ENCODE peak calls at places on chromosomes 2 and 18, in five cellular contexts. W is thoracic aorta, A is lower lobe of right lung, Q is upper lobe of left lung, G is heart left ventricle. X is an unnamed sample. For H3K4me1 and H3K27me3, the result is how much of the 10 kb centered on the place peaks cover.

GRCh38 chr18:46916551-46917107 is 678 bp downstream of the PIAS2 start:
- DNase-seq in W (no peak), A (no peak), Q (no peak), G (no peak), X (peak)

GRCh38 chr2:165863816-165864221 is 69.8 kb upstream of the GALNT3 start:
- DNase-seq in W (no peak), A (no peak), Q (no peak), G (no peak), X (no peak)

GRCh38 chr18:31512203-31512764 is 14.3 kb downstream of the DSG2 start:
- DNase-seq in W (no peak), A (no peak), Q (no peak), G (no peak), X (peak)

GRCh38 chr2:33372940-33373553 is 103.4 kb upstream of the RASGRP3 start:
- DNase-seq in W (no peak), A (no peak), Q (no peak), G (no peak), X (peak)

GRCh38 chr2:37189452-37190153 is 1.1 kb upstream of the SULT6B1 start:
- DNase-seq in W (no peak), A (no peak), Q (no peak), G (no peak), X (peak)

GRCh38 chr18:28650860-28651259 is 473.9 kb upstream of the CDH2 start:
- DNase-seq in W (no peak), A (no peak), Q (no peak), G (no peak), X (peak)

GRCh38 chr2:28252308-28252707 is 140.3 kb upstream of the FOSL2 start:
- DNase-seq in W (no peak), A (no peak), Q (no peak), G (no peak), X (no peak)

GRCh38 chr2:85797959-85798358 is 44.2 kb downstream of the ATOH8 start:
- DNase-seq in W (no peak), A (no peak), Q (no peak), G (no peak), X (no peak)

GRCh38 chr18:54193786-54194185 is 30.7 kb downstream of the MBD2 start:
- DNase-seq in W (no peak), A (no peak), Q (no peak), G (no peak), X (no peak)

GRCh38 chr18:42619771-42620170 is 495.7 kb downstream of the RIT2 start:
- DNase-seq in W (no peak), A (no peak), Q (no peak), G (no peak), X (no peak)

GRCh38 chr2:189232759-189233406 is 53.3 kb upstream of the COL5A2 start:
- DNase-seq in W (no peak), A (no peak), Q (no peak), G (no peak), X (no peak)

GRCh38 chr2:171086352-171087290 is 74.1 kb downstream of the TLK1 start:
- DNase-seq in W (no peak), A (no peak), Q (no peak), G (no peak), X (peak)

GRCh38 chr2:128444044-128444771 is 125.5 kb upstream of the HS6ST1 start:
- DNase-seq in W (no peak), A (no peak), Q (no peak), G (peak), X (no peak)

GRCh38 chr18:76844144-76844543 is 21.8 kb downstream of the ZNF236 start:
- DNase-seq in W (no peak), A (no peak), Q (no peak), G (no peak), X (no peak)

GRCh38 chr18:41594582-41594981 is 360.5 kb upstream of the PIK3C3 start:
- DNase-seq in W (no peak), A (no peak), Q (no peak), G (no peak), X (no peak)

GRCh38 chr2:150697596-150697995 is 210.1 kb upstream of the RND3 start:
- DNase-seq in W (no peak), A (no peak), Q (no peak), G (no peak), X (no peak)

GRCh38 chr2:234278556-234279286 is 218.2 kb downstream of the ARL4C start:
- DNase-seq in W (no peak), A (no peak), Q (no peak), G (no peak), X (no peak)

GRCh38 chr2:79275197-79275596 is 115.6 kb upstream of the REG3A start:
- DNase-seq in W (no peak), A (no peak), Q (no peak), G (no peak), X (no peak)

GRCh38 chr2:105536175-105536574 is 137.3 kb upstream of the FHL2 start:
- DNase-seq in W (no peak), A (no peak), Q (no peak), G (no peak), X (no peak)
- H3K4me3 ChIP-seq in W (no peak), A (no peak), Q (no peak), G (no peak), X (no peak)

GRCh38 chr2:98702127-98702802 is 28.7 kb downstream of the MGAT4A start:
- DNase-seq in W (no peak), A (no peak), Q (no peak), G (peak), X (no peak)
- H3K4me1 ChIP-seq in W (under half), A (under half), Q (under half), G (under half), X (under half)

GRCh38 chr2:218883491-218884490 is 3.1 kb downstream of the WNT10A start:
- DNase-seq in W (no peak), A (no peak), Q (peak), G (no peak), X (no peak)
- H3K27me3 ChIP-seq in W (under half), A (half or more), Q (under half), G (under half), X (half or more)

GRCh38 chr2:232418466-232419244 is 12.0 kb downstream of the ALPG start:
- DNase-seq in W (no peak), A (peak), Q (peak), G (no peak), X (peak)
- H3K4me3 ChIP-seq in W (peak), A (peak), Q (no peak), G (peak), X (no peak)

GRCh38 chr2:216335252-216335651 is 37.0 kb downstream of the MARCHF4 start:
- DNase-seq in W (no peak), A (no peak), Q (no peak), G (no peak), X (no peak)

GRCh38 chr2:216340280-216340631 is 32.0 kb downstream of the MARCHF4 start:
- DNase-seq in W (no peak), A (no peak), Q (no peak), G (no peak), X (no peak)

GRCh38 chr2:216343221-216343985 is 28.9 kb downstream of the MARCHF4 start:
- DNase-seq in W (no peak), A (no peak), Q (no peak), G (no peak), X (no peak)

GRCh38 chr2:216341151-216341550 is 31.1 kb downstream of the MARCHF4 start:
- DNase-seq in W (no peak), A (no peak), Q (peak), G (peak), X (peak)

GRCh38 chr2:216339456-216340279 is 32.6 kb downstream of the MARCHF4 start:
- DNase-seq in W (no peak), A (no peak), Q (no peak), G (peak), X (peak)
- H3K4me1 ChIP-seq in W (under half), A (under half), Q (under half), G (under half), X (under half)

DNA sequence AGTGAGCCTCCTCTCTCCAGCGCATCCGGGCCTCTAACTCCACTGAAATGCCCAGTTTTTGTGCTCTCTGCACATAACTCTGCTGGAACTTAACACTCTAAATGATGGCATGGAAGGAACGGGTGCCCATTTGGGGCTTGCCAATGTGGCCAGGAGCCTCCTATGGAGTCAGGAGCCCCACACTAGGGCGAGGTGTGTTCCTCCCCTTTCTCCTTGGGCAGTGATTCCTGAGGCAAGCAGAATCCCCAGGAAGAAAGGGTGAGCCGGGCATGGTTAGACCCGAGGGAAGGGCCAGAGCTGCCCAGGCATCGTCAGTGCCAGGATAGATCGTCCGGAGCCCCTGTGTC is 63.0 kb downstream of the DDX1 start:
- DNase-seq in W (no peak), A (no peak), Q (no peak), G (no peak), X (no peak)
- H3K27me3 ChIP-seq in W (under half), A (under half), Q (under half), G (under half), X (under half)

GRCh38 chr2:157783180-157783579 is 93.0 kb downstream of the ACVR1 start:
- DNase-seq in W (no peak), A (no peak), Q (no peak), G (no peak), X (no peak)
- H3K4me3 ChIP-seq in W (no peak), A (no peak), Q (no peak), G (no peak), X (no peak)

X was measured in astrocyte.